ENCODE peak calls at places on chromosomes 11 and 22, in five cellular contexts. L is iPS DF 6.9; G is AG04450; B is CD8-positive, alpha-beta T cell; Z is right atrium auricular region. F is an unnamed sample.

GRCh38 chr22:49678137-49678841 is 149.4 kb downstream of the BRD1 start:
- DNase-seq in L (no peak), G (no peak), B (peak; percentile 10), Z (peak; percentile 49), F (no peak)

GRCh38 chr22:42788466-42788865 is 67.8 kb upstream of the A4GALT start:
- DNase-seq in L (no peak), G (no peak), B (no peak), Z (no peak), F (no peak)

GRCh38 chr11:12020546-12020945 is 12.1 kb upstream of the DKK3 start:
- DNase-seq in L (no peak), G (no peak), B (no peak), Z (no peak), F (no peak)

GRCh38 chr11:47204633-47204989 is 10.2 kb upstream of the DDB2 start:
- DNase-seq in L (no peak), G (peak; percentile 46), B (no peak), Z (no peak), F (no peak)

GRCh38 chr11:1639102-1639620 is 9.6 kb downstream of the KRTAP5-5 start:
- DNase-seq in L (no peak), G (no peak), B (no peak), Z (no peak), F (peak; percentile 61)

GRCh38 chr22:40714514-40714966 is 35.3 kb downstream of the MCHR1 start:
- DNase-seq in L (no peak), G (peak; percentile 34), B (no peak), Z (no peak), F (no peak)

GRCh38 chr11:63671322-63672155 is at the start of gene ATL3:
- DNase-seq in L (peak; percentile 95), G (peak; percentile 88), B (peak; percentile 98), Z (peak; percentile 98), F (peak; percentile 96)

GRCh38 chr11:19853901-19854300 is 141.3 kb downstream of the NAV2 start:
- DNase-seq in L (no peak), G (peak; percentile 13), B (no peak), Z (no peak), F (no peak)

GRCh38 chr11:9571071-9571765 is 2.3 kb upstream of the WEE1 start:
- DNase-seq in L (no peak), G (no peak), B (no peak), Z (no peak), F (no peak)

GRCh38 chr22:40512426-40513136 is 123.9 kb downstream of the MRTFA start:
- DNase-seq in L (no peak), G (peak; percentile 93), B (no peak), Z (no peak), F (no peak)

GRCh38 chr11:95232666-95233065 is 1.7 kb upstream of the SESN3 start:
- DNase-seq in L (no peak), G (no peak), B (no peak), Z (no peak), F (no peak)

GRCh38 chr11:122681070-122681469 is 25.5 kb downstream of the UBASH3B start:
- DNase-seq in L (no peak), G (no peak), B (no peak), Z (no peak), F (no peak)

GRCh38 chr11:66950113-66950535 is 8.1 kb downstream of the PC start:
- DNase-seq in L (no peak), G (no peak), B (no peak), Z (no peak), F (peak; percentile 80)

GRCh38 chr11:117819096-117820040 is 5.2 kb downstream of the FXYD2 start:
- DNase-seq in L (peak; percentile 74), G (peak; percentile 21), B (no peak), Z (peak; percentile 86), F (peak; percentile 81)

GRCh38 chr11:125772834-125773505 is 5.7 kb downstream of the PATE2 start:
- DNase-seq in L (no peak), G (no peak), B (no peak), Z (no peak), F (no peak)

GRCh38 chr11:79030448-79030847 is 410.4 kb downstream of the TENM4 start:
- DNase-seq in L (no peak), G (no peak), B (no peak), Z (no peak), F (no peak)

GRCh38 chr22:33083212-33083611 is 25.0 kb upstream of the SYN3 start:
- DNase-seq in L (no peak), G (no peak), B (no peak), Z (no peak), F (peak; percentile 3)

GRCh38 chr11:23865341-23865975 is 631.4 kb upstream of the LUZP2 start:
- DNase-seq in L (no peak), G (no peak), B (no peak), Z (no peak), F (no peak)

GRCh38 chr11:95068549-95068948 is 1.8 kb downstream of the SRSF8 start:
- DNase-seq in L (no peak), G (no peak), B (peak; percentile 70), Z (peak; percentile 92), F (peak; percentile 96)

GRCh38 chr11:133819114-133819513 is 26.2 kb downstream of the SPATA19 start:
- DNase-seq in L (no peak), G (no peak), B (no peak), Z (no peak), F (no peak)

GRCh38 chr11:850777-851762 is 8.4 kb downstream of the TSPAN4 start:
- DNase-seq in L (no peak), G (no peak), B (no peak), Z (no peak), F (no peak)

GRCh38 chr22:41995211-41995610 is 3.4 kb upstream of the WBP2NL start:
- DNase-seq in L (no peak), G (no peak), B (no peak), Z (no peak), F (no peak)

GRCh38 chr22:33844273-33844672 is 76.0 kb downstream of the LARGE1 start:
- DNase-seq in L (no peak), G (no peak), B (no peak), Z (no peak), F (peak; percentile 30)

GRCh38 chr11:41461057-41461681 is 1.7 kb upstream of the LRRC4C start:
- DNase-seq in L (no peak), G (no peak), B (no peak), Z (no peak), F (peak; percentile 39)

GRCh38 chr11:119116235-119116594 is 5.2 kb upstream of the HINFP start:
- DNase-seq in L (no peak), G (no peak), B (no peak), Z (no peak), F (no peak)

GRCh38 chr11:130216591-130217132 is 57.1 kb downstream of the ST14 start:
- DNase-seq in L (no peak), G (no peak), B (peak; percentile 2), Z (peak; percentile 11), F (no peak)

GRCh38 chr11:85407648-85408047 is 219.5 kb downstream of the DLG2 start:
- DNase-seq in L (no peak), G (no peak), B (no peak), Z (no peak), F (no peak)

GRCh38 chr11:70703141-70704052 is 305.1 kb downstream of the CTTN start:
- DNase-seq in L (no peak), G (no peak), B (no peak), Z (no peak), F (no peak)

GRCh38 chr11:79702303-79702702 is 261.5 kb upstream of the TENM4 start:
- DNase-seq in L (no peak), G (no peak), B (no peak), Z (no peak), F (no peak)

GRCh38 chr22:19824197-19825015 is 30.3 kb downstream of the GNB1L start:
- DNase-seq in L (no peak), G (no peak), B (no peak), Z (peak; percentile 42), F (peak; percentile 89)

GRCh38 chr11:11946180-11946579 is 62.2 kb downstream of the DKK3 start:
- DNase-seq in L (no peak), G (no peak), B (no peak), Z (no peak), F (no peak)

GRCh38 chr11:93988455-93988854 is 32.7 kb upstream of the HEPHL1 start:
- DNase-seq in L (no peak), G (no peak), B (no peak), Z (no peak), F (no peak)
- H3K27ac ChIP-seq in L (no peak overlapping the region), G (no peak overlapping the region), B (no peak overlapping the region), Z (no peak overlapping the region), F (no peak overlapping the region)

GRCh38 chr22:44952863-44953790 is 56.7 kb downstream of the PHF21B start:
- DNase-seq in L (no peak), G (no peak), B (no peak), Z (no peak), F (no peak)

GRCh38 chr22:44951510-44951816 is 58.3 kb downstream of the PHF21B start:
- DNase-seq in L (no peak), G (no peak), B (no peak), Z (no peak), F (no peak)

GRCh38 chr22:44955102-44955501 is 54.7 kb downstream of the PHF21B start:
- DNase-seq in L (no peak), G (no peak), B (no peak), Z (no peak), F (no peak)

GRCh38 chr22:44956835-44957234 is 53.0 kb downstream of the PHF21B start:
- DNase-seq in L (no peak), G (no peak), B (no peak), Z (no peak), F (no peak)

DNA sequence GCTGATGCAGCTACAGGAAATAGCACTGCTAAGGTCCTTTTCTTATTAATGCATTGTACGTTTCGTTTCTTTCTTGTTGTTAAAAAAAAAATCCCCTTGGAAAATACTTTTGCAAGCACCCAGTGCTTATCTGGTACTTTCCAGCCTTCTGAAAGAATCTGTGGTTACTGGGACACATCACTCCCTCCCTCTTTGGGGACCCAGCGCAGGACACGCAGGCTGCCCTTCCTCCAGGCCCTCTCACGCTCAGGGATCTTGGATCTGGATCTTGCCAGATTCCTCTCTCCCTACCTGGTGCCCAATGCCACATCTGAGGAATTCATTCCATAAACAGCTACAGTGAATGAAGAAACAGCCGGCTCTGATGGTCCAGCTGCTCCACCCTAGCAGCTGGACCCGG is 55.7 kb downstream of the PHF21B start:
- DNase-seq in L (no peak), G (no peak), B (no peak), Z (no peak), F (no peak)
- H3K9me3 ChIP-seq in L (no peaks in the 10 kb centered on the region), G (no peaks in the 10 kb centered on the region), B (no peaks in the 10 kb centered on the region), Z (no peaks in the 10 kb centered on the region), F (no peaks in the 10 kb centered on the region)

GRCh38 chr22:44543781-44544181 is 45.7 kb upstream of the RTL6 start:
- DNase-seq in L (no peak), G (no peak), B (no peak), Z (no peak), F (no peak)
- H3K4me3 ChIP-seq in L (no peak overlapping the region), G (no peak overlapping the region), B (no peak overlapping the region), Z (no peak overlapping the region), F (no peak overlapping the region)

GRCh38 chr22:46361861-46362220 is 26.3 kb downstream of the TRMU start:
- DNase-seq in L (no peak), G (no peak), B (no peak), Z (no peak), F (no peak)

GRCh38 chr22:46363611-46364321 is 28.3 kb downstream of the TRMU start:
- DNase-seq in L (no peak), G (no peak), B (no peak), Z (no peak), F (no peak)

GRCh38 chr22:46362934-46363515 is 27.5 kb downstream of the TRMU start:
- DNase-seq in L (no peak), G (no peak), B (no peak), Z (no peak), F (no peak)

GRCh38 chr22:46360891-46361290 is 25.4 kb downstream of the TRMU start:
- DNase-seq in L (no peak), G (no peak), B (no peak), Z (no peak), F (no peak)

GRCh38 chr22:46362221-46362933 is 26.9 kb downstream of the TRMU start:
- DNase-seq in L (no peak), G (no peak), B (no peak), Z (no peak), F (peak; percentile 47)
- H3K27ac ChIP-seq in L (no peak overlapping the region), G (no peak overlapping the region), B (no peak overlapping the region), Z (no peak overlapping the region), F (peak overlapping the region; percentile 43)

F was measured in small intestine.